ENCODE peak calls at places on chromosome 5, in five cellular contexts. C is GM23248, T is lung, H is transverse colon, E is cardiac fibroblast. W is an unnamed sample.

GRCh38 chr5:159441441-159441840 is 111.2 kb upstream of the IL12B start:
- DNase-seq in T (no peak), E (peak), C (peak), H (no peak), W (no peak)

GRCh38 chr5:92749943-92750342 is 831.1 kb downstream of the NR2F1-AS1 start:
- DNase-seq in T (no peak), C (peak), E (peak), H (no peak), W (peak)

GRCh38 chr5:177077335-177077734 is 9.4 kb upstream of the FGFR4 start:
- DNase-seq in H (no peak), C (no peak), E (no peak), T (no peak), W (no peak)

GRCh38 chr5:132821791-132822190 is 8.7 kb downstream of the SHROOM1 start:
- DNase-seq in H (no peak), T (no peak), E (peak), C (peak), W (no peak)

GRCh38 chr5:147223951-147224791 is 10.7 kb upstream of the STK32A start:
- DNase-seq in T (peak), C (peak), E (peak), H (peak), W (peak)

GRCh38 chr5:42109006-42109572 is 184.0 kb downstream of the FBXO4 start:
- DNase-seq in H (no peak), E (no peak), T (no peak), C (no peak), W (no peak)

GRCh38 chr5:109225695-109226094 is 184.1 kb downstream of the PJA2 start:
- DNase-seq in C (no peak), E (no peak), T (no peak), H (no peak), W (no peak)

GRCh38 chr5:135343417-135343816 is 55.6 kb downstream of the MACROH2A1 start:
- DNase-seq in T (no peak), H (no peak), E (no peak), C (peak), W (no peak)

GRCh38 chr5:106094128-106094726 is 1576.5 kb downstream of the EFNA5 start:
- DNase-seq in T (no peak), E (peak), C (peak), H (peak), W (peak)

GRCh38 chr5:75640395-75640794 is 29.1 kb downstream of the ANKDD1B start:
- DNase-seq in E (peak), T (no peak), H (no peak), C (peak), W (peak)

GRCh38 chr5:157269165-157269671 is 3.3 kb downstream of the CYFIP2 start:
- DNase-seq in T (peak), E (no peak), H (no peak), C (no peak), W (no peak)

GRCh38 chr5:126865299-126865698 is 88.4 kb downstream of the LMNB1 start:
- DNase-seq in C (peak), E (peak), H (no peak), T (no peak), W (peak)

GRCh38 chr5:169745441-169746146 is 108.5 kb downstream of the DOCK2 start:
- DNase-seq in H (no peak), T (no peak), E (peak), C (peak), W (no peak)

GRCh38 chr5:96683392-96683791 is 21.2 kb downstream of the CAST start:
- DNase-seq in H (no peak), C (no peak), T (no peak), E (peak), W (no peak)

GRCh38 chr5:5572010-5572982 is 149.8 kb downstream of the ICE1 start:
- DNase-seq in C (peak), T (no peak), H (peak), E (no peak), W (no peak)

GRCh38 chr5:616342-617039 is 4.4 kb downstream of the CEP72 start:
- DNase-seq in T (no peak), H (no peak), E (peak), C (no peak), W (no peak)

GRCh38 chr5:125582358-125582757 is 835.9 kb upstream of the ZNF608 start:
- DNase-seq in H (no peak), E (peak), C (peak), T (no peak), W (peak)

GRCh38 chr5:78964889-78965288 is 20.2 kb downstream of the ARSB start:
- DNase-seq in C (peak), T (no peak), E (peak), H (no peak), W (no peak)

GRCh38 chr5:146313027-146313426 is 25.6 kb upstream of the POU4F3 start:
- DNase-seq in T (no peak), H (no peak), E (no peak), C (no peak), W (no peak)

GRCh38 chr5:115586525-115587146 is 15.6 kb downstream of the TICAM2 start:
- DNase-seq in E (peak), C (peak), T (no peak), H (no peak), W (no peak)

GRCh38 chr5:132072070-132072469 is 1.5 kb upstream of the CSF2 start:
- DNase-seq in E (no peak), C (no peak), H (no peak), T (no peak), W (no peak)

GRCh38 chr5:55175781-55176175 is 2.8 kb upstream of the CDC20B start:
- DNase-seq in H (no peak), C (no peak), E (no peak), T (no peak), W (no peak)
- H3K4me3 ChIP-seq in H (peak), C (peak), E (no peak), T (no peak), W (peak)

GRCh38 chr5:168292783-168293696 is 1.6 kb downstream of the WWC1 start:
- DNase-seq in H (no peak), C (no peak), T (no peak), E (no peak), W (no peak)

GRCh38 chr5:168291281-168291960 is at the start of gene WWC1:
- DNase-seq in T (peak), H (peak), C (peak), E (no peak), W (no peak)

GRCh38 chr5:168290902-168291280 is 554 bp upstream of the WWC1 start:
- DNase-seq in E (no peak), H (no peak), T (no peak), C (no peak), W (no peak)

GRCh38 chr5:168295574-168296201 is 4.2 kb downstream of the WWC1 start:
- DNase-seq in T (peak), C (peak), H (no peak), E (peak), W (peak)

DNA sequence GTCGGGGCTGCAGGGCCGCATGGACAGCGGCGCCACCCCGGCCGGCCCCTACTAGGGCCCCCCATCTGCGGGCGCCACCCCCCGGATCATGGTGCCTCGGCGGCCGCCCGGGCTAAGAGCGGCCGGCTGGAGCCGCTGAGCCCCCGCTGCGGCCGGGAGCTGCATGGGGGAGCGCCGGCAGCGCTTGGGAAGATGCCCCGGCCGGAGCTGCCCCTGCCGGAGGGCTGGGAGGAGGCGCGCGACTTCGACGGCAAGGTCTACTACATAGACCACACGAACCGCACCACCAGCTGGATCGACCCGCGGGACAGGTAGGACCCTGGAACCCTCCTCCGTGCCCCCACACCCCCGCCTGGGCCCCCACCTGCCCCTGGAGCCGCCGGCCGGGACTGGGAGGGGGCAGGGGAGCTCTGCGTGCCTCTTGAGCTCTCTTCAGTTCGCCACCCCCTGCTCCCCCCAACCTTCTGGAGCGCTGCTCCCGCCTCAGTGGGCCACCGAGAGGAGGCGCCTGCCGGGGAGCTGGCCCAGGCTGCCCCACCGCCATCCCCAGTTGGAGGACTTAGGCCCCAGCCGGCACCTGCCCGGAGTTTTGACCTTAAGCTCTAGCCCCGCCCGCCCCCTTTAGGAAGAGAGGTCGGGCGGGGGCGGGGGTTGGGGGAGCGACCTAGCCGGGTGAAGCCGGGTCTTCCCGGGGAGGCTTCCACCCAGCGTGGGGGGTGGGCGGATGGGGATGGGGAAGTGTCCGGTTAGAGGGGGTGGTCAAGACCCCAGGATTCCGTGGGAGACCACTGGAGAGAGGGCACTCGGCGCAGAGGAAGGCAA is 727 bp downstream of the WWC1 start:
- DNase-seq in E (no peak), H (peak), C (peak), T (no peak), W (no peak)
- H3K4me3 ChIP-seq in E (peak), H (peak), C (peak), T (peak), W (peak)

DNA sequence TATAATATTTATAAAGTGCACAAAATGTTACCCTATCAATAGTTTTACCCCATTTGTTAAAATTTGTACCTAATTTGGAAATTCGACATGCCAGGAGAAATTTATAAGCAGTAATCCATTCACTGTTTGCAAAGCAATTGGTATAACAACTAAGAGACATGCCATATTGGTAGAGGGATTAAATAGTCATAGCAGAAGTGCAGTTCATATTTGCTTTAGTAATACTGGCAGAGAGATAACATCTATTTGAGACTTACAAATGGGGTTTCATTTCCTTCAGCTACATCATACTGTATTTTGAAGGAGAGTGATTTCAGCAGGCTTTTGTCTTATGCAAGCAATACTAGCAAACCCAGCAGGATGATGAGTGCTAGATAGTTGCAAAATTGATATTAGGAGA is 610.4 kb upstream of the CDH10 start:
- DNase-seq in E (no peak), H (no peak), T (no peak), C (no peak), W (no peak)
- H3K4me3 ChIP-seq in E (no peak), H (no peak), T (no peak), C (no peak), W (no peak)

DNA sequence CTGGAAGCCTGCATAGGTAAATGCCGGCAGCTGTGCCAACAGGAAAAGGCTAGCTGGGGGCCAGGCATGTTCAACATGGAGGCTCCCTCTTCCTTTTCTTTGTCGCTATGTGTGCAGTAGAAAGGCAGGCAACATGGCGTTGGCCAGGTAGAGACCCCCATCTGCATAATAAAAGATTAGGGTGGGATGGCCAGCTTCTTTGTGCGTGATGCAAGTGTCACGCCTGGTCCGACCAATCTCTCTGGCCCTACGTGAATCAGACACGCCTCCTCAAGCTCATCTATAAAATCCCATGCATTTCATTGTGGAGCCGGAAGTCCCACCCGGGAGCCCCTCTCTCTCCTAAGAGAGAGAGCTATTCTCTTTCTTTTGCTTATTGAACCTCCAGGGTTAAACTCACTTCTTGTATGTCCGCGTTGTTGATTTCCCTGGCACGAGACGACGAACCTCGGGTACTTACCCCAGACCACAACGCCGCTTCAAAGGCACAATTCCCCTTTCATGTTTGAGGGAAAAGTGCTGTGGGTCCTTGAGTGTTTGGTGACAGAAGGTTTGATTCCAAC is 25.0 kb upstream of the C5orf47 start:
- DNase-seq in T (no peak), H (peak), E (no peak), C (no peak), W (no peak)
- H3K4me3 ChIP-seq in T (no peak), H (peak), E (no peak), C (no peak), W (no peak)